ENCODE peak calls at places on chromosomes 5 and 9, in ten cellular contexts. G, F, N, H, V, K, E, Y, S and Q are unnamed samples.

GRCh38 chr9:134405527-134405926 is 79.3 kb downstream of the RXRA start:
- DNase-seq in E (no peak), K (no peak), G (no peak), H (no peak), N (no peak), Y (no peak), V (no peak), S (no peak), F (no peak), Q (no peak)

GRCh38 chr5:156846914-156847313 is 3.2 kb upstream of the PPP1R2B start:
- DNase-seq in F (no peak), H (no peak), S (no peak), E (no peak), N (no peak), G (no peak), K (no peak), V (no peak), Y (no peak), Q (no peak)

GRCh38 chr5:58722160-58722559 is 139.3 kb downstream of the RAB3C start:
- DNase-seq in H (no peak), S (no peak), F (no peak), E (no peak), V (no peak), Y (no peak), K (no peak), G (no peak), N (no peak), Q (no peak)

GRCh38 chr5:132428811-132429440 is 59.4 kb downstream of the SLC22A5 start:
- DNase-seq in K (no peak), G (no peak), F (peak; percentile 65), V (peak; percentile 83), H (no peak), E (no peak), N (no peak), Y (no peak), S (no peak), Q (peak; percentile 76)

GRCh38 chr5:33465120-33465519 is 24.4 kb downstream of the TARS1 start:
- DNase-seq in K (no peak), Y (no peak), G (no peak), S (no peak), V (no peak), H (no peak), E (no peak), F (no peak), N (no peak), Q (no peak)

GRCh38 chr9:105690742-105691141 is 3.6 kb upstream of the TMEM38B start:
- DNase-seq in S (no peak), N (peak; percentile 52), V (no peak), H (no peak), F (peak; percentile 43), Y (no peak), E (no peak), G (no peak), K (no peak), Q (no peak)

GRCh38 chr9:112820886-112821285 is 69.8 kb downstream of the SLC46A2 start:
- DNase-seq in F (peak; percentile 60), G (no peak), H (no peak), N (no peak), V (no peak), Y (no peak), K (no peak), E (no peak), S (no peak), Q (no peak)

GRCh38 chr5:132505641-132506040 is 15.1 kb upstream of the IRF1 start:
- DNase-seq in H (no peak), F (no peak), K (no peak), G (no peak), V (no peak), N (no peak), E (no peak), S (no peak), Y (no peak), Q (peak; percentile 65)

GRCh38 chr9:69472101-69472625 is 147.1 kb downstream of the ENTREP1 start:
- DNase-seq in G (no peak), S (no peak), V (peak; percentile 12), E (no peak), N (no peak), K (no peak), Y (no peak), F (no peak), H (no peak), Q (no peak)

GRCh38 chr9:73011346-73011745 is 58.5 kb upstream of the ALDH1A1 start:
- DNase-seq in F (peak; percentile 68), H (no peak), V (no peak), K (no peak), G (no peak), Y (no peak), N (no peak), S (no peak), E (no peak), Q (peak; percentile 9)

GRCh38 chr5:160802567-160802966 is 49.4 kb downstream of the ATP10B start:
- DNase-seq in G (no peak), N (no peak), Y (no peak), E (no peak), S (no peak), V (peak; percentile 28), K (no peak), F (no peak), H (no peak), Q (no peak)

GRCh38 chr5:96714951-96715451 is 52.8 kb downstream of the CAST start:
- DNase-seq in N (peak; percentile 28), H (no peak), G (peak; percentile 62), F (peak; percentile 89), V (peak; percentile 95), E (no peak), Y (peak; percentile 64), K (no peak), S (no peak), Q (peak; percentile 48)

GRCh38 chr9:1051286-1052118 is 1.3 kb downstream of the DMRT2 start:
- DNase-seq in F (no peak), G (peak; percentile 20), S (no peak), H (no peak), Y (no peak), N (no peak), E (no peak), K (no peak), V (peak; percentile 82), Q (no peak)

GRCh38 chr5:178314066-178314660 is 81.6 kb upstream of the PHYKPL start:
- DNase-seq in V (no peak), H (no peak), G (no peak), S (no peak), N (no peak), E (no peak), K (no peak), F (no peak), Y (no peak), Q (no peak)

GRCh38 chr9:21110708-21111576 is 30.7 kb downstream of the IFNW1 start:
- DNase-seq in H (no peak), Y (no peak), G (peak; percentile 79), K (no peak), V (peak; percentile 85), F (peak; percentile 88), S (no peak), E (no peak), N (peak; percentile 18), Q (peak; percentile 6)

GRCh38 chr9:22047596-22047995 is 38.5 kb upstream of the CDKN2B start:
- DNase-seq in F (no peak), K (no peak), H (no peak), V (no peak), S (no peak), Y (no peak), N (no peak), E (no peak), G (no peak), Q (no peak)

GRCh38 chr5:149942199-149942598 is 2.4 kb downstream of the PDE6A start:
- DNase-seq in N (no peak), Y (no peak), E (no peak), K (no peak), H (no peak), F (no peak), S (no peak), V (peak; percentile 8), G (no peak), Q (no peak)

GRCh38 chr9:4796988-4797956 is 4.5 kb downstream of the RCL1 start:
- DNase-seq in V (peak; percentile 83), E (no peak), H (no peak), F (peak; percentile 62), K (no peak), S (no peak), G (peak; percentile 7), N (peak; percentile 38), Y (no peak), Q (no peak)

GRCh38 chr9:35814106-35814840 is 569 bp downstream of the HINT2 start:
- DNase-seq in H (no peak), F (peak; percentile 44), E (no peak), K (no peak), G (peak; percentile 36), S (peak; percentile 22), N (peak; percentile 82), V (peak; percentile 95), Y (no peak), Q (peak; percentile 24)

GRCh38 chr5:3929799-3930198 is 334.2 kb downstream of the IRX1 start:
- DNase-seq in Y (no peak), S (no peak), K (no peak), N (no peak), G (no peak), E (no peak), F (no peak), V (no peak), H (no peak), Q (no peak)

GRCh38 chr9:120928720-120929389 is 2.3 kb upstream of the TRAF1 start:
- DNase-seq in N (peak; percentile 87), S (peak; percentile 33), H (no peak), E (peak; percentile 89), K (no peak), G (peak; percentile 71), Y (peak; percentile 74), V (peak; percentile 52), F (peak; percentile 42), Q (peak; percentile 28)

GRCh38 chr9:97046228-97046627 is 7.3 kb upstream of the CTSV start:
- DNase-seq in E (no peak), V (peak; percentile 97), K (no peak), H (no peak), S (no peak), G (peak; percentile 88), Y (no peak), N (no peak), F (no peak), Q (peak; percentile 91)

GRCh38 chr9:124206391-124206790 is 51.4 kb upstream of the NEK6 start:
- DNase-seq in Y (no peak), F (no peak), G (peak; percentile 54), N (no peak), V (no peak), E (no peak), S (no peak), H (no peak), K (no peak), Q (no peak)

GRCh38 chr5:97735209-97735608 is 552.2 kb upstream of the RIOK2 start:
- DNase-seq in G (no peak), K (no peak), S (no peak), V (no peak), F (peak; percentile 91), N (no peak), E (no peak), H (no peak), Y (no peak), Q (peak; percentile 95)

GRCh38 chr5:14660836-14661235 is 3.7 kb upstream of the OTULIN start:
- DNase-seq in E (no peak), K (no peak), H (no peak), N (no peak), S (no peak), V (no peak), F (no peak), G (no peak), Y (no peak), Q (no peak)

GRCh38 chr5:390571-391491 is 52.1 kb upstream of the EXOC3 start:
- DNase-seq in G (no peak), S (no peak), Y (no peak), F (no peak), H (no peak), N (no peak), V (no peak), E (peak; percentile 35), K (no peak), Q (no peak)

GRCh38 chr9:74760031-74760700 is 127.6 kb downstream of the TRPM6 start:
- DNase-seq in K (no peak), N (no peak), H (no peak), V (no peak), G (no peak), E (no peak), Y (no peak), F (peak; percentile 83), S (no peak), Q (peak; percentile 81)

GRCh38 chr5:29960323-29960722 is 1233.2 kb upstream of the CDH6 start:
- DNase-seq in S (no peak), E (no peak), Y (no peak), N (no peak), H (no peak), G (no peak), K (no peak), V (no peak), F (no peak), Q (no peak)